ENCODE peak calls at places on chromosomes 4 and X, in ten cellular contexts. K is Kasumi-1; C is head of caudate nucleus; B is NCI-H1092 treated with DMSO at 0.1 percent for 48 hours; M is chondrocyte; W is mesendoderm; G is CD8-positive, alpha-beta memory T cell; T is activated T-helper 1 cell treated with Interleukin-2 at 50 U/mL for 16 hours; X is posterior cingulate gyrus; Z is fibroblast of mammary gland. I is an unnamed sample.

GRCh38 chrX:107562482-107562881 is 65.8 kb upstream of the PRPS1 start:
- DNase-seq in K (no peak), C (no peak), B (no peak), M (no peak), W (peak; percentile 69), G (no peak), T (no peak), X (no peak), Z (peak; percentile 77), I (peak; percentile 87)

GRCh38 chrX:46268429-46268828 is 276.8 kb downstream of the ZNF674 start:
- DNase-seq in K (no peak), C (no peak), B (no peak), M (no peak), W (no peak), G (no peak), T (no peak), X (no peak), Z (peak; percentile 56), I (no peak)

GRCh38 chr4:108060686-108061321 is 71.1 kb downstream of the HADH start:
- DNase-seq in K (no peak), C (no peak), B (no peak), M (no peak), W (no peak), G (no peak), T (no peak), X (no peak), Z (peak; percentile 17), I (no peak)

GRCh38 chrX:136214551-136214950 is 36.6 kb downstream of the MAP7D3 start:
- DNase-seq in K (no peak), C (no peak), B (no peak), M (no peak), W (peak; percentile 75), G (no peak), T (no peak), X (no peak), Z (peak; percentile 74), I (peak; percentile 90)

GRCh38 chr4:138104462-138104775 is 137.7 kb downstream of the SLC7A11 start:
- DNase-seq in K (no peak), C (no peak), B (no peak), M (no peak), W (no peak), G (no peak), T (no peak), X (no peak), Z (no peak), I (no peak)

GRCh38 chr4:37246891-37247290 is 2.3 kb downstream of the NWD2 start:
- DNase-seq in K (no peak), C (no peak), B (no peak), M (no peak), W (no peak), G (no peak), T (no peak), X (no peak), Z (no peak), I (no peak)

GRCh38 chr4:123412700-123413512 is 16.3 kb downstream of the SPRY1 start:
- DNase-seq in K (no peak), C (no peak), B (no peak), M (no peak), W (no peak), G (no peak), T (no peak), X (no peak), Z (peak; percentile 70), I (peak; percentile 72)

GRCh38 chr4:101232074-101232776 is 115.1 kb downstream of the PPP3CA start:
- DNase-seq in K (peak; percentile 8), C (no peak), B (no peak), M (no peak), W (no peak), G (no peak), T (no peak), X (no peak), Z (peak; percentile 82), I (peak; percentile 77)

GRCh38 chr4:1973218-1973617 is 35.6 kb downstream of the NELFA start:
- DNase-seq in K (no peak), C (no peak), B (no peak), M (no peak), W (no peak), G (peak; percentile 40), T (no peak), X (no peak), Z (no peak), I (no peak)

GRCh38 chr4:152579916-152580315 is 44.0 kb upstream of the FBXW7 start:
- DNase-seq in K (no peak), C (no peak), B (no peak), M (no peak), W (peak; percentile 21), G (no peak), T (no peak), X (no peak), Z (no peak), I (no peak)

GRCh38 chr4:110503588-110504435 is 27.9 kb downstream of the ENPEP start:
- DNase-seq in K (peak; percentile 69), C (no peak), B (no peak), M (no peak), W (peak; percentile 38), G (no peak), T (no peak), X (peak; percentile 23), Z (peak; percentile 45), I (peak; percentile 33)

GRCh38 chr4:128513664-128514484 is 226.3 kb upstream of the PGRMC2 start:
- DNase-seq in K (no peak), C (no peak), B (no peak), M (no peak), W (no peak), G (no peak), T (no peak), X (no peak), Z (no peak), I (peak; percentile 56)

GRCh38 chr4:114277690-114278089 is 298.2 kb upstream of the ARSJ start:
- DNase-seq in K (no peak), C (no peak), B (no peak), M (no peak), W (no peak), G (no peak), T (no peak), X (no peak), Z (peak; percentile 59), I (peak; percentile 86)

GRCh38 chrX:53695901-53696300 is 9.4 kb upstream of the HUWE1 start:
- DNase-seq in K (no peak), C (no peak), B (peak; percentile 81), M (no peak), W (no peak), G (no peak), T (no peak), X (no peak), Z (no peak), I (no peak)

GRCh38 chr4:15755321-15755750 is 22.8 kb upstream of the CD38 start:
- DNase-seq in K (no peak), C (no peak), B (no peak), M (no peak), W (no peak), G (no peak), T (peak; percentile 8), X (no peak), Z (peak; percentile 55), I (peak; percentile 13)

GRCh38 chrX:51608766-51609165 is 9.9 kb downstream of the CENPVL3 start:
- DNase-seq in K (no peak), C (no peak), B (no peak), M (no peak), W (no peak), G (no peak), T (no peak), X (no peak), Z (peak; percentile 76), I (peak; percentile 33)

GRCh38 chrX:16797841-16798240 is 11.6 kb downstream of the TXLNG start:
- DNase-seq in K (no peak), C (no peak), B (no peak), M (no peak), W (no peak), G (no peak), T (no peak), X (no peak), Z (no peak), I (peak; percentile 63)

GRCh38 chrX:11196476-11196875 is 85.3 kb downstream of the HCCS start:
- DNase-seq in K (no peak), C (no peak), B (no peak), M (no peak), W (no peak), G (no peak), T (no peak), X (no peak), Z (peak; percentile 72), I (peak; percentile 72)

GRCh38 chr4:148145475-148145874 is 296.7 kb downstream of the NR3C2 start:
- DNase-seq in K (no peak), C (no peak), B (no peak), M (no peak), W (no peak), G (no peak), T (no peak), X (no peak), Z (no peak), I (no peak)

GRCh38 chrX:152878976-152879755 is 18.7 kb upstream of the ZNF185 start:
- DNase-seq in K (no peak), C (no peak), B (no peak), M (no peak), W (no peak), G (no peak), T (no peak), X (peak; percentile 35), Z (peak; percentile 8), I (no peak)

GRCh38 chrX:99777912-99778311 is 632.2 kb downstream of the PCDH19 start:
- DNase-seq in K (no peak), C (no peak), B (no peak), M (no peak), W (peak; percentile 19), G (no peak), T (no peak), X (no peak), Z (no peak), I (no peak)

GRCh38 chr4:97720869-97721432 is 422.3 kb downstream of the STPG2 start:
- DNase-seq in K (peak; percentile 64), C (no peak), B (peak; percentile 13), M (no peak), W (peak; percentile 35), G (no peak), T (no peak), X (no peak), Z (peak; percentile 23), I (no peak)

GRCh38 chrX:46665232-46666162 is 91.9 kb downstream of the CHST7 start:
- DNase-seq in K (no peak), C (no peak), B (no peak), M (no peak), W (no peak), G (no peak), T (no peak), X (no peak), Z (peak; percentile 50), I (no peak)

GRCh38 chr4:149897784-149898183 is 82.1 kb upstream of the IQCM start:
- DNase-seq in K (peak; percentile 78), C (no peak), B (peak; percentile 47), M (no peak), W (peak; percentile 20), G (no peak), T (no peak), X (no peak), Z (peak; percentile 41), I (peak; percentile 20)

GRCh38 chr4:36241771-36242170 is 2.5 kb downstream of the ARAP2 start:
- DNase-seq in K (peak; percentile 18), C (no peak), B (no peak), M (no peak), W (no peak), G (no peak), T (no peak), X (no peak), Z (no peak), I (no peak)

GRCh38 chr4:120948382-120948781 is 25.9 kb upstream of the PRDM5 start:
- DNase-seq in K (no peak), C (no peak), B (no peak), M (no peak), W (peak; percentile 34), G (no peak), T (no peak), X (no peak), Z (no peak), I (no peak)

GRCh38 chrX:119399772-119400101 is 601 bp downstream of the SLC25A43 start:
- DNase-seq in K (no peak), C (no peak), B (no peak), M (no peak), W (peak; percentile 37), G (no peak), T (no peak), X (no peak), Z (peak; percentile 12), I (peak; percentile 47)

GRCh38 chrX:17464196-17464595 is 89.2 kb downstream of the NHS start:
- DNase-seq in K (no peak), C (no peak), B (no peak), M (no peak), W (peak; percentile 44), G (no peak), T (no peak), X (no peak), Z (peak; percentile 70), I (peak; percentile 70)